ENCODE peak calls at places on chromosome X, in four cellular contexts. M, I, A and T are unnamed samples.

GRCh38 chrX:24702362-24703184 is 8.9 kb downstream of the POLA1 start:
- DNase-seq in M (no peak), I (no peak), A (no peak), T (no peak)

GRCh38 chrX:9117851-9118250 is 83.9 kb upstream of the FAM9B start:
- DNase-seq in M (no peak), I (no peak), A (no peak), T (peak)

GRCh38 chrX:153813161-153813560 is 17.2 kb downstream of the PDZD4 start:
- DNase-seq in M (no peak), I (no peak), A (no peak), T (no peak)

GRCh38 chrX:17375631-17376380 is 806 bp downstream of the NHS start:
- DNase-seq in M (peak), I (no peak), A (peak), T (peak)

GRCh38 chrX:34810364-34810763 is 132.2 kb upstream of the FAM47B start:
- DNase-seq in M (no peak), I (peak), A (peak), T (peak)

GRCh38 chrX:103441878-103442535 is 65.7 kb downstream of the BEX3 start:
- DNase-seq in M (no peak), I (no peak), A (no peak), T (no peak)

GRCh38 chrX:107741318-107741813 is 34.2 kb downstream of the TSC22D3 start:
- DNase-seq in M (no peak), I (no peak), A (no peak), T (no peak)

GRCh38 chrX:102599950-102600579 is 750 bp downstream of the ARMCX5 start:
- DNase-seq in M (no peak), I (peak), A (peak), T (peak)

GRCh38 chrX:102517331-102517730 is 792 bp upstream of the TMSB15A start:
- DNase-seq in M (no peak), I (no peak), A (peak), T (peak)

GRCh38 chrX:45749375-45749774 is 548.7 kb upstream of the DIPK2B start:
- DNase-seq in M (no peak), I (no peak), A (peak), T (no peak)

GRCh38 chrX:32673193-32673592 is 538.2 kb downstream of the DMD start:
- DNase-seq in M (no peak), I (no peak), A (peak), T (no peak)

GRCh38 chrX:57121162-57121741 is at the start of gene SPIN2B:
- DNase-seq in M (peak), I (peak), A (peak), T (peak)
- TF ChIP-seq CTCF in M (no peak), I (no peak), A (no peak), T (no peak)

GRCh38 chrX:150482537-150483217 is 85.7 kb upstream of the MTM1 start:
- DNase-seq in M (peak), I (peak), A (peak), T (peak)

GRCh38 chrX:150489359-150490015 is 78.9 kb upstream of the MTM1 start:
- DNase-seq in M (no peak), I (peak), A (peak), T (no peak)

GRCh38 chrX:150487369-150488094 is 80.9 kb upstream of the MTM1 start:
- DNase-seq in M (no peak), I (no peak), A (no peak), T (no peak)

GRCh38 chrX:150483576-150483975 is 84.8 kb upstream of the MTM1 start:
- DNase-seq in M (no peak), I (no peak), A (no peak), T (no peak)

DNA sequence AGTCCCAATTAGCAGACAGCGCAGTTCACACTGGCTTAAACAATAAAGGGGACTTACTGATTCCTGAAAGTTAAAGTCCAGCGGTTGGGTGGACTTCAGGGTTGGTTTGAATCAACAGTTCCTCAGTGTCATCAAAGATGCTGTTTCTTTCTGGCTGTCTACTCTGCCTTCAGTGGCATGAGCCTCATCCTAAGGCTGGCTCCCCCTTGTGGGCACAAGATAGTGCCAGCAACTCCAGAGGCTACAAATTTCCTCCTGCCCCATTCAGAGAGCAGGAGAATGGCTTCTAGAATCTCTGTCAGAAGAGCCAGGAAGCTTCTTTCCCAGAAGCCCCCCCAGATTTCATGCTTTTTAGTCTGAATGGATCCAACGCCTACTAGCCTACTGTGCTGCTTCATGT is 82.4 kb upstream of the MTM1 start:
- DNase-seq in M (peak), I (peak), A (peak), T (peak)
- TF ChIP-seq CTCF in M (peak), I (peak), A (peak), T (peak)

GRCh38 chrX:2282490-2283090 is 218.2 kb downstream of the DHRSX start:
- DNase-seq in M (no peak), I (no peak), A (no peak), T (no peak)

GRCh38 chrX:2284133-2284532 is 216.6 kb downstream of the DHRSX start:
- DNase-seq in M (no peak), I (no peak), A (no peak), T (no peak)

GRCh38 chrX:2283111-2283847 is 217.5 kb downstream of the DHRSX start:
- DNase-seq in M (no peak), I (peak), A (no peak), T (no peak)

GRCh38 chrX:2286731-2287130 is 214.0 kb downstream of the DHRSX start:
- DNase-seq in M (no peak), I (no peak), A (no peak), T (no peak)

GRCh38 chrX:2284601-2285000 is 216.2 kb downstream of the DHRSX start:
- DNase-seq in M (no peak), I (no peak), A (no peak), T (no peak)
- TF ChIP-seq CTCF in M (no peak), I (no peak), A (no peak), T (no peak)

GRCh38 chrX:110045988-110046387 is 43.1 kb downstream of the TMEM164 start:
- DNase-seq in M (no peak), I (no peak), A (peak), T (no peak)
- TF ChIP-seq CTCF in M (no peak), I (no peak), A (peak), T (no peak)

GRCh38 chrX:121260568-121261240 is 213.3 kb downstream of the GLUD2 start:
- DNase-seq in M (no peak), I (no peak), A (no peak), T (no peak)

GRCh38 chrX:121258545-121258944 is 211.1 kb downstream of the GLUD2 start:
- DNase-seq in M (no peak), I (no peak), A (no peak), T (no peak)

GRCh38 chrX:121254336-121254735 is 206.9 kb downstream of the GLUD2 start:
- DNase-seq in M (peak), I (no peak), A (peak), T (no peak)

GRCh38 chrX:121259170-121259569 is 211.8 kb downstream of the GLUD2 start:
- DNase-seq in M (no peak), I (no peak), A (no peak), T (no peak)

GRCh38 chrX:121256653-121257052 is 209.2 kb downstream of the GLUD2 start:
- DNase-seq in M (no peak), I (peak), A (peak), T (no peak)
- TF ChIP-seq CTCF in M (no peak), I (no peak), A (no peak), T (no peak)

DNA sequence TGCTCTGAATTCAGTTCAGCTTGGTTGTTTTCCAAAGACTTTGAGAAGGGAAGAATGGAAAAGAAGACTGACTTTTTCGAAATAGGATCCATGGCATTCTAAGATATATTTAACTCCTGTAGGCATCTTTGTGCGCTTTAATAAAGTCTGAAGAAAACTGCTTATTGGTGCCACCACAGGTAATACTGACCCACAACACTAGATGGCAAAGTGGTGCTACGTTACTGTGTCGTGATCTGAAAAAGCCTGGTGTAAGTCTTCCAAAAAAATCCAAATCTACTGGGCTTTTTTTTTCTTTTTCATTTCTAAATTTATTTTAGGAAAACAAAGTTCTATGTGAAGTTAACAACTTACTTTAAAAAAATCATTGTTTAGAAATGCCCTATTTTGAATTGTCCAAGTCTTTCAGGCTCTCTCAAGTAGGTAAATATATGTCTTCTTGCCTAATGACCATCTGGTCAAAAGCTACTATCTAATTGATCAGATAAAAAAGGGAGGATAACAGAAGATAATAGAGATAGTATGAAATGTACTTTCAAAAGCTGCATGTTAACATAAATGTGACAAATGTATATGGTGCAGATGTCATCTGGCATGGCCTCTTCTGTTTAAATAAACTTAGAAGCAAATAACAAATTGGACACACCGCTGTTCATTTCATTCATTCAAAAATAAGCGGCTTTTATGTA is 47.0 kb upstream of the MID1IP1 start:
- DNase-seq in M (peak), I (peak), A (peak), T (peak)
- TF ChIP-seq CTCF in M (peak), I (peak), A (peak), T (peak)

DNA sequence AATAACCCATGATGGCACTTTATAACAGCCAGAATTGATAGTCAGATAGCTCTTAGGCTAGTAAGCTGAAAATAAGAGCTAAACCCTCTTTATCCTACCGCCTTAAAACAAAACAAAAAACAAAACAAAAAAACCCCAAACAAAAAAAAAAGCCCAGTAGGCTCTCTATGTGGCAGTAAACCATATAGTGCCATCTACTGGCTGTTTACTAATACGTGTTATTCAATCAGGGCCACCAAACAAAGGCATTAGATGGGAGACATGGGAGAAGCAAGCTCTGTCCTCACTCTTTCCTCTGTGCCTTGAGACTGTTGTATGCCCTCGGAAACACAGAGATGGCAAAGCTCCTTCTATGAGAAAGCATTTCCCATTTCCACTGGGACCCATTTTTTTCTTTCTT is 148.8 kb upstream of the MID1 start:
- DNase-seq in M (no peak), I (peak), A (peak), T (peak)
- TF ChIP-seq CTCF in M (no peak), I (peak), A (peak), T (peak)

GRCh38 chrX:100424012-100424411 is 13.9 kb upstream of the PCDH19 start:
- DNase-seq in M (peak), I (no peak), A (peak), T (no peak)
- TF ChIP-seq CTCF in M (no peak), I (no peak), A (peak), T (no peak)

GRCh38 chrX:22351966-22352365 is 79.3 kb downstream of the CBLL2 start:
- DNase-seq in M (no peak), I (no peak), A (no peak), T (no peak)
- TF ChIP-seq CTCF in M (no peak), I (no peak), A (no peak), T (no peak)